ENCODE peak calls at places on chromosomes 5 and 9, in eight cellular contexts. E, O, K, B, L, N, G and C are unnamed samples.

GRCh38 chr5:58582411-58583393 is at the start of gene RAB3C:
- DNase-seq in E (peak; percentile 72), O (peak; percentile 44), K (no peak), B (peak; percentile 94), L (peak; percentile 96), N (peak; percentile 98), G (peak; percentile 89), C (peak; percentile 97)

GRCh38 chr5:141485305-141486055 is 650 bp downstream of the PCDHGC4 start:
- DNase-seq in E (no peak), O (no peak), K (no peak), B (no peak), L (no peak), N (no peak), G (peak; percentile 57), C (peak; percentile 33)

GRCh38 chr5:114249838-114250237 is 112.0 kb upstream of the KCNN2 start:
- DNase-seq in E (no peak), O (no peak), K (no peak), B (no peak), L (no peak), N (no peak), G (no peak), C (no peak)

GRCh38 chr9:121344062-121344696 is 25.9 kb downstream of the STOM start:
- DNase-seq in E (no peak), O (no peak), K (no peak), B (no peak), L (no peak), N (no peak), G (no peak), C (no peak)

GRCh38 chr5:184461-184860 is 6.8 kb upstream of the LRRC14B start:
- DNase-seq in E (peak; percentile 25), O (no peak), K (no peak), B (no peak), L (no peak), N (no peak), G (no peak), C (no peak)

GRCh38 chr5:65708140-65708539 is 13.8 kb downstream of the SGTB start:
- DNase-seq in E (no peak), O (no peak), K (no peak), B (no peak), L (no peak), N (no peak), G (no peak), C (no peak)

GRCh38 chr5:135235551-135236100 is 163.4 kb downstream of the MACROH2A1 start:
- DNase-seq in E (no peak), O (no peak), K (no peak), B (no peak), L (no peak), N (no peak), G (no peak), C (no peak)

GRCh38 chr5:88674262-88675158 is 208.5 kb downstream of the MEF2C start:
- DNase-seq in E (no peak), O (no peak), K (peak; percentile 91), B (peak; percentile 88), L (no peak), N (peak; percentile 77), G (no peak), C (peak; percentile 55)

GRCh38 chr9:106019017-106019692 is 324.8 kb downstream of the TMEM38B start:
- DNase-seq in E (no peak), O (no peak), K (no peak), B (no peak), L (peak; percentile 26), N (peak; percentile 30), G (no peak), C (no peak)

GRCh38 chr9:133597316-133597957 is 11.8 kb downstream of the FAM163B start:
- DNase-seq in E (no peak), O (peak; percentile 28), K (peak; percentile 58), B (no peak), L (no peak), N (peak; percentile 53), G (no peak), C (no peak)

GRCh38 chr5:100746730-100747129 is 156.4 kb downstream of the ST8SIA4 start:
- DNase-seq in E (no peak), O (no peak), K (peak; percentile 44), B (peak; percentile 55), L (no peak), N (no peak), G (no peak), C (no peak)

GRCh38 chr9:112921549-112921948 is 30.9 kb upstream of the SLC46A2 start:
- DNase-seq in E (peak; percentile 53), O (peak; percentile 22), K (peak; percentile 44), B (peak; percentile 65), L (peak; percentile 64), N (peak; percentile 69), G (peak; percentile 25), C (peak; percentile 78)

GRCh38 chr5:84688566-84688965 is 303.9 kb upstream of the EDIL3 start:
- DNase-seq in E (peak; percentile 94), O (no peak), K (no peak), B (no peak), L (no peak), N (no peak), G (no peak), C (peak; percentile 1)

GRCh38 chr9:112174223-112174964 is 703 bp downstream of the SUSD1 start:
- DNase-seq in E (peak; percentile 73), O (no peak), K (no peak), B (peak; percentile 70), L (peak; percentile 87), N (peak; percentile 45), G (peak; percentile 92), C (peak; percentile 79)

GRCh38 chr5:158162026-158162425 is 303.1 kb upstream of the CLINT1 start:
- DNase-seq in E (no peak), O (no peak), K (no peak), B (no peak), L (no peak), N (no peak), G (no peak), C (no peak)

GRCh38 chr9:107983191-107983603 is 493.6 kb upstream of the KLF4 start:
- DNase-seq in E (peak; percentile 17), O (no peak), K (no peak), B (no peak), L (no peak), N (no peak), G (no peak), C (peak; percentile 91)
- TF ChIP-seq EZH2phosphoT487 in E (no peak), O (no peak), K (no peak), B (no peak), L (no peak), N (no peak), G (no peak), C (no peak)

DNA sequence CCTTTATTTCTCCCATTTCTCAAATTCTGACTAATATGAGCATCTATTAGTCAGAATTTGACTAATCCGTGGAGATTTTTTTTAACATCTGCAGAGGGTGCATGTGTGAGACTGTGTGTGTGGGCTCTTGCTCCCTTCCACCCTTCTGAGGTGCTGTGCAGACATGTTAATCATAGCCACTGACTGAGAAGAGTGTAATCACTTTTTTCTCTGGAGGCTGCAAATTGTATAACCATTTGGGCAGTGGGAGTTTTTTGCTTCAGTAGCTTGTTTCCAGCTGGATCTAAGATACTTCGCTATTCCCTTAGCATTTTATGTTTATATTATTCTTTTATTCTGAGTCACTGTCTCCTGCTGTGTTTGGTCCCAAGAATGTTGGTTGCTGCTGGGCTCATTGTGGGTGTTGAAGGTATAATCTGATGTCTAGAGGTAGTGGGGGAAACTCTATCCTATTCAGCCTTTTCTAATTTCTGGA is 66.2 kb downstream of the ARHGEF28 start:
- DNase-seq in E (peak; percentile 63), O (no peak), K (no peak), B (no peak), L (no peak), N (no peak), G (no peak), C (peak; percentile 93)
- H3K4me2 ChIP-seq in E (peak overlapping the region; percentile 56), O (peak overlapping the region; percentile 13), K (no peak overlapping the region), B (no peak overlapping the region), L (no peak overlapping the region), N (no peak overlapping the region), G (peak overlapping the region; percentile 60), C (peak overlapping the region; percentile 60)

DNA sequence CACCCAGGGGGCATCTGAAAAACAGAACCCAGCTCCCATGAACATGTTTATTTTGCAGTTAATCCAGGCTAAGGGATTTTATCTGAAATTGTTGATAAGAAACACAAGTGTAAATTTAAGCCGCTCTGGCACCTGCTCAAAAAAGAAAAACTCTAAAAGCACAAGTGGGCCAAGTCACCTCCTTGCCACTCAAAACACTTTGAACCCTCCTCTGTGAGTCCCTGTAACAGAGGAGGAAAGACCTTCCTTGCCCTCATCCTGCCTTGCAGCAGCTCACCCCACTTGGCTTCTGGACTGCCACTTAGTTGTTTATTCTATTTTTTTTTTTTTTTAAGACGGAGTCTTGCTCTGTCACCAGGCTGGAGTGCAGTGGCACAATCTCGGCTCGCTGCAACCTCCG is 39.5 kb downstream of the FAM78A start:
- DNase-seq in E (no peak), O (no peak), K (no peak), B (no peak), L (no peak), N (no peak), G (no peak), C (no peak)
- H3K27ac ChIP-seq in E (no peak overlapping the region), O (no peak overlapping the region), K (no peak overlapping the region), B (no peak overlapping the region), L (no peak overlapping the region), N (no peak overlapping the region), G (peak overlapping the region; percentile 50), C (no peak overlapping the region)

GRCh38 chr9:93486269-93486668 is 32.9 kb upstream of the FAM120AOS start:
- DNase-seq in E (no peak), O (no peak), K (no peak), B (no peak), L (no peak), N (no peak), G (no peak), C (peak; percentile 21)
- TF ChIP-seq EZH2phosphoT487 in E (no peak), O (no peak), K (no peak), B (no peak), L (no peak), N (no peak), G (no peak), C (no peak)

GRCh38 chr5:132464155-132464939 is 26.2 kb downstream of the IRF1 start:
- DNase-seq in E (no peak), O (no peak), K (peak; percentile 81), B (peak; percentile 83), L (no peak), N (peak; percentile 52), G (peak; percentile 42), C (peak; percentile 57)

GRCh38 chr5:132465095-132465707 is 25.4 kb downstream of the IRF1 start:
- DNase-seq in E (no peak), O (no peak), K (no peak), B (no peak), L (no peak), N (no peak), G (no peak), C (peak; percentile 36)

GRCh38 chr5:132467292-132467984 is 23.1 kb downstream of the IRF1 start:
- DNase-seq in E (no peak), O (no peak), K (peak; percentile 74), B (peak; percentile 78), L (no peak), N (no peak), G (no peak), C (no peak)

GRCh38 chr5:132468665-132469379 is 21.8 kb downstream of the IRF1 start:
- DNase-seq in E (peak; percentile 8), O (no peak), K (no peak), B (no peak), L (no peak), N (no peak), G (no peak), C (no peak)

GRCh38 chr5:132466453-132467291 is 23.9 kb downstream of the IRF1 start:
- DNase-seq in E (no peak), O (no peak), K (peak; percentile 84), B (peak; percentile 97), L (no peak), N (no peak), G (no peak), C (no peak)
- H3K4me2 ChIP-seq in E (no peak overlapping the region), O (no peak overlapping the region), K (peak overlapping the region; percentile 84), B (peak overlapping the region; percentile 75), L (no peak overlapping the region), N (no peak overlapping the region), G (no peak overlapping the region), C (no peak overlapping the region)